ENCODE peak calls at places on chromosomes 2 and 18, in six cellular contexts. One of them, this sample, is unnamed.
A peak's percentile ranks its signal among the peaks of the same experiment; 100 is the strongest.

GRCh38 chr2:46655551-46656436 is 176.4 kb downstream of the TMEM247 start:
- DNase-seq in CD8-positive, alpha-beta T cell: no peak
- DNase-seq in foreskin keratinocyte: no peak
- DNase-seq in psoas muscle: no peak
- DNase-seq in HFFc6: peak; percentile 57
- DNase-seq in cardiac fibroblast: peak; percentile 90
- DNase-seq in this sample: no peak

GRCh38 chr2:132670104-132670960 is at the start of gene LYPD1:
- DNase-seq in CD8-positive, alpha-beta T cell: no peak
- DNase-seq in foreskin keratinocyte: peak; percentile 9
- DNase-seq in cardiac fibroblast: no peak
- DNase-seq in HFFc6: no peak
- DNase-seq in psoas muscle: peak; percentile 50
- DNase-seq in this sample: no peak

GRCh38 chr18:10661333-10661732 is 135.5 kb downstream of the NAPG start:
- DNase-seq in HFFc6: no peak
- DNase-seq in cardiac fibroblast: peak; percentile 69
- DNase-seq in foreskin keratinocyte: peak; percentile 23
- DNase-seq in psoas muscle: no peak
- DNase-seq in CD8-positive, alpha-beta T cell: no peak
- DNase-seq in this sample: no peak

GRCh38 chr2:18516112-18516511 is 44.3 kb downstream of the RDH14 start:
- DNase-seq in HFFc6: peak; percentile 63
- DNase-seq in psoas muscle: no peak
- DNase-seq in cardiac fibroblast: peak; percentile 46
- DNase-seq in CD8-positive, alpha-beta T cell: no peak
- DNase-seq in foreskin keratinocyte: no peak
- DNase-seq in this sample: no peak

GRCh38 chr2:119659601-119660342 is 19.2 kb upstream of the TMEM177 start:
- DNase-seq in HFFc6: no peak
- DNase-seq in CD8-positive, alpha-beta T cell: no peak
- DNase-seq in cardiac fibroblast: peak; percentile 61
- DNase-seq in foreskin keratinocyte: no peak
- DNase-seq in psoas muscle: no peak
- DNase-seq in this sample: peak; percentile 46

GRCh38 chr2:3302751-3303582 is 74.7 kb downstream of the EIPR1 start:
- DNase-seq in HFFc6: no peak
- DNase-seq in CD8-positive, alpha-beta T cell: no peak
- DNase-seq in foreskin keratinocyte: no peak
- DNase-seq in cardiac fibroblast: no peak
- DNase-seq in psoas muscle: no peak
- DNase-seq in this sample: no peak

GRCh38 chr2:148177559-148177958 is 156.7 kb downstream of the MBD5 start:
- DNase-seq in HFFc6: no peak
- DNase-seq in foreskin keratinocyte: no peak
- DNase-seq in psoas muscle: no peak
- DNase-seq in cardiac fibroblast: no peak
- DNase-seq in CD8-positive, alpha-beta T cell: no peak
- DNase-seq in this sample: no peak

GRCh38 chr2:232479341-232480200 is 8.1 kb downstream of the ECEL1 start:
- DNase-seq in foreskin keratinocyte: no peak
- DNase-seq in psoas muscle: peak; percentile 31
- DNase-seq in CD8-positive, alpha-beta T cell: no peak
- DNase-seq in HFFc6: no peak
- DNase-seq in cardiac fibroblast: no peak
- DNase-seq in this sample: no peak

DNA sequence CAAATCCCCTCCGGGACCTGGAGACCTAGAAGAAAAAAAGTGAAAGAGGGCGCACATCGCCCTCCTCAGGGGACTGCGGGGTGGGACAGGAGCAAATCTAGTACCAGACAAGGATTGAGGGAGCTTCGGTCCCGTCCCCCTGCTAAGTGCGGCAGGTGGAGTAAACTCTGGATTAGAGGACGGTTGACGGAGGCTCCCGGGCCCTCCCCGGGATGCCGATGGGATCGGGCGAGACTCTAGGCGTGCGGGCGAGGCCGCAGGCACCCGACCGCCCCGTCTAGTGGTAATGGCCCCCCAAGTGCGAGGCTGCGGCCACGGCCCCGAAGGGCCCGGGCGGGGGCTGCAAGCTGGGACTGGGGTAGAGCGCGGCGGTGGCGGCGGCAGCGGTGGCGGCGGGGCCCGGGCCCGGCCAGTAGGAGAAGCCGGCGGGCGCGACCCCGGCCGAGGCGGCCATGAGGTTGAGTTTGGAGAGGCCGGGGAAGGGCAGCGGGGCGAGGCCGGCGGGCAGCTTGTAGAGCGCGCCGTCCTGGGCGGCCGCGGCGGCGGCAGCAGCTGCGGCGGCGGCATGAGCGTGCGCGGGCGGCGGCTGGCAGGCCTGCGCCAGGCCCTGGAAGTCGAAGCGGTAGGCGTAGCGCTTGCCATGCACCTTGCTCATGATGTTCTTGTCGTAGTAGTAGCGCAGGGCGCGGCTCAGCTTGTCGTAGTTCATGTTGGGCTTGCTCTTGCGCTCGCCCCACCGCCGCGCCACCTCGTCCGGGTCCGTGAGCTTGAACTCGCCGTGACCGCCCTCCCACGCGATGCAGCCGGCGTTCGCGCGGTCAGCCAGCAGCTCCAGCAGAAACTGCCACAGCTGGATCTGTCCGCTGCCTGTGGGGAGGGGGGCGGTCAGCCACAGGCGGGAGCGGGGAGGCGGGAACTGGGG is 3.3 kb downstream of the FEV start:
- DNase-seq in CD8-positive, alpha-beta T cell: no peak
- DNase-seq in psoas muscle: peak; percentile 59
- DNase-seq in foreskin keratinocyte: no peak
- DNase-seq in cardiac fibroblast: peak; percentile 20
- DNase-seq in HFFc6: no peak
- DNase-seq in this sample: peak; percentile 38
- TF ChIP-seq CTCF in CD8-positive, alpha-beta T cell: no peak
- TF ChIP-seq CTCF in psoas muscle: no peak
- TF ChIP-seq CTCF in foreskin keratinocyte: no peak
- TF ChIP-seq CTCF in cardiac fibroblast: no peak
- TF ChIP-seq CTCF in HFFc6: peak; percentile 3
- TF ChIP-seq CTCF in this sample: no peak

GRCh38 chr2:95316466-95317122 is 19.4 kb downstream of the KCNIP3 start:
- DNase-seq in HFFc6: peak; percentile 71
- DNase-seq in psoas muscle: no peak
- DNase-seq in cardiac fibroblast: peak; percentile 82
- DNase-seq in CD8-positive, alpha-beta T cell: no peak
- DNase-seq in foreskin keratinocyte: no peak
- DNase-seq in this sample: no peak
- TF ChIP-seq CTCF in HFFc6: no peak
- TF ChIP-seq CTCF in psoas muscle: no peak
- TF ChIP-seq CTCF in cardiac fibroblast: no peak
- TF ChIP-seq CTCF in CD8-positive, alpha-beta T cell: no peak
- TF ChIP-seq CTCF in foreskin keratinocyte: peak; percentile 20
- TF ChIP-seq CTCF in this sample: no peak

GRCh38 chr2:33134086-33134763 is 187.5 kb downstream of the LTBP1 start:
- DNase-seq in HFFc6: peak; percentile 98
- DNase-seq in psoas muscle: peak; percentile 75
- DNase-seq in CD8-positive, alpha-beta T cell: no peak
- DNase-seq in cardiac fibroblast: peak; percentile 95
- DNase-seq in foreskin keratinocyte: peak; percentile 89
- DNase-seq in this sample: no peak
- TF ChIP-seq CTCF in HFFc6: peak; percentile 67
- TF ChIP-seq CTCF in psoas muscle: peak; percentile 22
- TF ChIP-seq CTCF in CD8-positive, alpha-beta T cell: no peak
- TF ChIP-seq CTCF in cardiac fibroblast: peak; percentile 29
- TF ChIP-seq CTCF in foreskin keratinocyte: peak; percentile 41
- TF ChIP-seq CTCF in this sample: no peak

DNA sequence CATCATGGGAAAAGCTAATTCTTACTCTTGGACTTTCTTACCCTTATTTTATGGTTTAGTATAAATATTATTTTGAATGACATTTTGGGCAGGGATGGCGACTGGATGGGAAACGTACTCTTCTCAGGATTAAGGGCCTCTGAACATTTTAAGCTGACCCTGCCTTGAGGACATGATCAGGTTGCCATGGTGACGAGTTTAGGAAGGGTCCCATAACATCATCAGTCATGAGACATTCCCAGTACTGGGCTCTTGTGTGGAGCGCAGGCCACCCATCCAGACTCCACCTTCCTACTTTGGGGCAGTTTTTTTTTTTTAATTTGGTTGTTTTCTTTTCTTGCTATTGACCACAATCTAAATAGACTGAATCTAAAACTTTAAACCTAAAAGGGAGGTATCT is 40.7 kb downstream of the KCNE4 start:
- DNase-seq in CD8-positive, alpha-beta T cell: no peak
- DNase-seq in foreskin keratinocyte: no peak
- DNase-seq in psoas muscle: no peak
- DNase-seq in HFFc6: no peak
- DNase-seq in cardiac fibroblast: no peak
- DNase-seq in this sample: no peak
- TF ChIP-seq CTCF in CD8-positive, alpha-beta T cell: no peak
- TF ChIP-seq CTCF in foreskin keratinocyte: no peak
- TF ChIP-seq CTCF in psoas muscle: no peak
- TF ChIP-seq CTCF in HFFc6: no peak
- TF ChIP-seq CTCF in cardiac fibroblast: no peak
- TF ChIP-seq CTCF in this sample: no peak

DNA sequence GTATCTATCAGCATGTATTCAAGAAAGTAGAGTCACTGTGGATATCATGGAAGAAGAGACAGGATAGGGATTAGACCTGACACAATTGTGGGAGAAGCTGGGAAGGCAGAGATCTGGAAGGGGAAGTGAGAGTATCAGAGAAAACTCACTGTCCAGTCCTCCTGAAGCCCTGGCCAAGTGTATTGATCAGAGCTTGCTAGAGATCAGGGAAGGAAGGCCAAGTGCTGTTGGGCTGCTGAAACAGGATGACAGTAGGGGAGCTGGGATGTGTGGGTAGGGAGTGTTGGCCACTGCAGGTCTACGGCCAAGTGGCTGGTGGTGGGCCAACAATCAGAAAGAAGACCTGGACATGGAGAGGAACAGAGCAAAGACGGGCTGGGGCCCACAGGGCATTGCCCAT is 26.3 kb upstream of the TTR start:
- DNase-seq in psoas muscle: no peak
- DNase-seq in CD8-positive, alpha-beta T cell: no peak
- DNase-seq in cardiac fibroblast: no peak
- DNase-seq in HFFc6: no peak
- DNase-seq in foreskin keratinocyte: no peak
- DNase-seq in this sample: no peak
- TF ChIP-seq CTCF in psoas muscle: no peak
- TF ChIP-seq CTCF in CD8-positive, alpha-beta T cell: no peak
- TF ChIP-seq CTCF in cardiac fibroblast: no peak
- TF ChIP-seq CTCF in HFFc6: no peak
- TF ChIP-seq CTCF in foreskin keratinocyte: no peak
- TF ChIP-seq CTCF in this sample: no peak

GRCh38 chr2:25230626-25231311 is 62.4 kb upstream of the POMC start:
- DNase-seq in foreskin keratinocyte: no peak
- DNase-seq in psoas muscle: no peak
- DNase-seq in HFFc6: no peak
- DNase-seq in CD8-positive, alpha-beta T cell: no peak
- DNase-seq in cardiac fibroblast: no peak
- DNase-seq in this sample: no peak

GRCh38 chr2:25228848-25229674 is 60.7 kb upstream of the POMC start:
- DNase-seq in psoas muscle: peak; percentile 82
- DNase-seq in CD8-positive, alpha-beta T cell: no peak
- DNase-seq in cardiac fibroblast: peak; percentile 84
- DNase-seq in foreskin keratinocyte: peak; percentile 21
- DNase-seq in HFFc6: peak; percentile 58
- DNase-seq in this sample: peak; percentile 69

GRCh38 chr2:25230128-25230527 is 61.7 kb upstream of the POMC start:
- DNase-seq in foreskin keratinocyte: no peak
- DNase-seq in HFFc6: no peak
- DNase-seq in CD8-positive, alpha-beta T cell: no peak
- DNase-seq in psoas muscle: no peak
- DNase-seq in cardiac fibroblast: no peak
- DNase-seq in this sample: no peak

GRCh38 chr2:25226827-25227226 is 58.4 kb upstream of the POMC start:
- DNase-seq in HFFc6: no peak
- DNase-seq in psoas muscle: no peak
- DNase-seq in CD8-positive, alpha-beta T cell: no peak
- DNase-seq in cardiac fibroblast: no peak
- DNase-seq in foreskin keratinocyte: no peak
- DNase-seq in this sample: no peak

DNA sequence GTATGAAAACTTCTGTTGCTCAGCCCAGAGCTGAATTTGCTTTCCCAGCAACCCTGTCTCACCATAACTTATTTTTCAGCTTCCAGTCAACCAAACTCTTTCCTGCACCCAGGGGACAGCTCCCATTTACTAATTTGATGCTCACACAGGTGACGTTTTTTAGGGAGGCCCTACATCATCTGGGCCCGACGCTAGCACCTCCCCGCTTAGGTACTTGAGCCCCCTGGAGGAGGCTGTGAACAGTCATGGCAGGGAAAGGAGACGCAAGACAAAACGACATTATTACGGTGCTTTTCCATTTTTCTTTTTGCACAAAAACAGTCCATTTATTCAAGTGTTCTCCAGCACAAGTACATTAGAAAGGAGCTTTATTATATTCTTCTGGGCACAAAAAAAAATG is 59.2 kb upstream of the POMC start:
- DNase-seq in foreskin keratinocyte: no peak
- DNase-seq in HFFc6: no peak
- DNase-seq in cardiac fibroblast: no peak
- DNase-seq in psoas muscle: no peak
- DNase-seq in CD8-positive, alpha-beta T cell: no peak
- DNase-seq in this sample: no peak
- TF ChIP-seq CTCF in foreskin keratinocyte: no peak
- TF ChIP-seq CTCF in HFFc6: no peak
- TF ChIP-seq CTCF in cardiac fibroblast: no peak
- TF ChIP-seq CTCF in psoas muscle: no peak
- TF ChIP-seq CTCF in CD8-positive, alpha-beta T cell: no peak
- TF ChIP-seq CTCF in this sample: no peak

DNA sequence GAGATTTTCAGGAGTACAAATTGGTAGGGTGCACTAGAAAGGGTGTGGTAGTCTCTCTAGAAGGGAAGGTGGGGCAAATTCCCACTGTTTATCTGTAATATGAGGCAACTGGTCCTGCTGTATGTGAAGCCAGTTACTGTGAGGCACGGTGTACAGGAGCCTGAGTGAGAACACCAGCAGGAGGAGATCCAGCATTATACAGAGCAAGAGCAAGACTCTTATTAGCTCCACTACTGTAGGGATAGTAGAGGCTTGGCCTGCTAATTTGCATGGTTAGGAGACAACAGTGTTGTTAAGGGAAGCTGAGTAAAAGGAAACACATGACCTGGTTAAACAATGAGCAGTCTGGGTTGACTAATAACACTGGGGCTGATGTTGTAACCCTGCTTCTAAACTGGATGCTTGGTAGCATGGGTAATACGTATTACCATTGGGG is 76.3 kb upstream of the WDSUB1 start:
- DNase-seq in HFFc6: peak; percentile 63
- DNase-seq in cardiac fibroblast: peak; percentile 75
- DNase-seq in foreskin keratinocyte: peak; percentile 77
- DNase-seq in psoas muscle: no peak
- DNase-seq in CD8-positive, alpha-beta T cell: no peak
- DNase-seq in this sample: no peak
- TF ChIP-seq CTCF in HFFc6: no peak
- TF ChIP-seq CTCF in cardiac fibroblast: peak; percentile 16
- TF ChIP-seq CTCF in foreskin keratinocyte: no peak
- TF ChIP-seq CTCF in psoas muscle: no peak
- TF ChIP-seq CTCF in CD8-positive, alpha-beta T cell: no peak
- TF ChIP-seq CTCF in this sample: no peak